ENCODE peak calls at places on chromosomes 5 and 9, in seven cellular contexts. One of them, this sample, is unnamed.

GRCh38 chr9:106860731-106861584 is 2.0 kb upstream of the ZNF462 start:
- DNase-seq in GM23338: peak
- DNase-seq in fibroblast of lung: peak
- DNase-seq in SK-N-SH: peak
- DNase-seq in mammary epithelial cell: peak
- DNase-seq in osteoblast: peak
- DNase-seq in A549: no peak
- DNase-seq in this sample: peak

GRCh38 chr5:149024477-149024876 is 38.4 kb downstream of the SH3TC2 start:
- DNase-seq in A549: no peak
- DNase-seq in GM23338: no peak
- DNase-seq in osteoblast: peak
- DNase-seq in fibroblast of lung: peak
- DNase-seq in SK-N-SH: no peak
- DNase-seq in mammary epithelial cell: no peak
- DNase-seq in this sample: no peak

GRCh38 chr9:2623046-2623865 is 1.7 kb downstream of the VLDLR start:
- DNase-seq in A549: peak
- DNase-seq in mammary epithelial cell: peak
- DNase-seq in osteoblast: no peak
- DNase-seq in GM23338: peak
- DNase-seq in fibroblast of lung: peak
- DNase-seq in SK-N-SH: peak
- DNase-seq in this sample: peak

GRCh38 chr5:156383510-156383909 is 56.5 kb downstream of the SGCD start:
- DNase-seq in osteoblast: peak
- DNase-seq in GM23338: no peak
- DNase-seq in fibroblast of lung: peak
- DNase-seq in mammary epithelial cell: no peak
- DNase-seq in SK-N-SH: no peak
- DNase-seq in A549: no peak
- DNase-seq in this sample: peak

GRCh38 chr5:143898381-143898780 is 86.4 kb downstream of the HMHB1 start:
- DNase-seq in GM23338: no peak
- DNase-seq in fibroblast of lung: no peak
- DNase-seq in SK-N-SH: peak
- DNase-seq in mammary epithelial cell: no peak
- DNase-seq in osteoblast: no peak
- DNase-seq in A549: no peak
- DNase-seq in this sample: no peak

GRCh38 chr9:93159601-93160418 is 24.1 kb upstream of the WNK2 start:
- DNase-seq in GM23338: peak
- DNase-seq in mammary epithelial cell: peak
- DNase-seq in SK-N-SH: peak
- DNase-seq in A549: peak
- DNase-seq in osteoblast: peak
- DNase-seq in fibroblast of lung: peak
- DNase-seq in this sample: peak

GRCh38 chr5:138438724-138439536 is at the start of gene REEP2:
- DNase-seq in mammary epithelial cell: peak
- DNase-seq in GM23338: peak
- DNase-seq in osteoblast: peak
- DNase-seq in fibroblast of lung: peak
- DNase-seq in SK-N-SH: peak
- DNase-seq in A549: peak
- DNase-seq in this sample: peak

GRCh38 chr9:14441976-14442651 is 128.2 kb upstream of the NFIB start:
- DNase-seq in A549: peak
- DNase-seq in mammary epithelial cell: no peak
- DNase-seq in GM23338: peak
- DNase-seq in osteoblast: no peak
- DNase-seq in fibroblast of lung: no peak
- DNase-seq in SK-N-SH: no peak
- DNase-seq in this sample: no peak

DNA sequence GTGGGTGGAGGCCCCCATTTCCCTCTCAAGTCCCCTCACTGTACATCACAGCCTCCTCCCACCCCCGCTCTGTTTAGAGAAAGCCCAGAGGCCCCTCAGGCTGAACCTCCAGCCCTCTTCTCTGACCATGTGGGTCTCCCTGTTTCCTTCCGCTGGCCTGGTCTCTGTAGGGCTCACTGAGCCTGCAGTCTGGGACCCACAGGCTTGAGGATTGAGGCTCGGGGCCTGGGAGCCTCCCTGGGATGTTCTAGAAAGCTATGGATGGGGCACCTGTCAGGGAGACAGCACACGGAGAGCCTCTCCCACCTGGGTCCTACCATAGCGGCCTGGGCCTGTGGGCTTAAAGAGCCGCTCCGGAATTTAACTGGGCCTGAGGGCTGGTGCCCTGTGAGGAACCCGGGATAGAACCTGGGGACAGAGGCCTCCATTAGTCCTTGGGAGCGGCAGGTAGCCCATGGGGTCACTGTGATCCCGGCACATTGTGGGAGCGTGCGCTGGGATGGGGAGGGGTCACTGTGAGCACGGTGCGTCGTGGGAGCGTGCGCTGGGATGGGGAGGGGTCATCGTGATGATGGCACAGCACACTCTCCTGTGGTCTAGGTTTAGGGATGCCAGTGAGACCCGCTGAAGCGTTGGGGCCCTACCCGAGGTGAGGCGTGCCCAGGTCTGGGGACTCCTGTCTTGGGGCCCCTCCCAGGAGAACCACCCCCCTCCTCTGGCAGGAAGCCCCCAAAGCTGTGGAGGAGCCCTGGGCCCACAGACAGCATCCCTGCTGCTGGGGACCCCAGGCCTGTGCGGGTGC is 3.7 kb upstream of the CEP72 start:
- DNase-seq in mammary epithelial cell: no peak
- DNase-seq in osteoblast: peak
- DNase-seq in GM23338: no peak
- DNase-seq in A549: no peak
- DNase-seq in SK-N-SH: no peak
- DNase-seq in fibroblast of lung: no peak
- DNase-seq in this sample: no peak
- H3K27ac ChIP-seq in mammary epithelial cell: no peak
- H3K27ac ChIP-seq in osteoblast: no peak
- H3K27ac ChIP-seq in GM23338: no peak
- H3K27ac ChIP-seq in A549: no peak
- H3K27ac ChIP-seq in SK-N-SH: no peak
- H3K27ac ChIP-seq in fibroblast of lung: no peak
- H3K27ac ChIP-seq in this sample: no peak

GRCh38 chr9:38032266-38032830 is 36.7 kb downstream of the SHB start:
- DNase-seq in SK-N-SH: no peak
- DNase-seq in mammary epithelial cell: no peak
- DNase-seq in osteoblast: no peak
- DNase-seq in A549: no peak
- DNase-seq in fibroblast of lung: no peak
- DNase-seq in GM23338: no peak
- DNase-seq in this sample: no peak
- H3K4me2 ChIP-seq in SK-N-SH: no peak
- H3K4me2 ChIP-seq in mammary epithelial cell: no peak
- H3K4me2 ChIP-seq in osteoblast: no peak
- H3K4me2 ChIP-seq in A549: peak
- H3K4me2 ChIP-seq in fibroblast of lung: no peak
- H3K4me2 ChIP-seq in GM23338: no peak
- H3K4me2 ChIP-seq in this sample: no peak

GRCh38 chr9:104993291-104993963 is 65.5 kb upstream of the ABCA1 start:
- DNase-seq in A549: no peak
- DNase-seq in mammary epithelial cell: no peak
- DNase-seq in fibroblast of lung: peak
- DNase-seq in osteoblast: peak
- DNase-seq in GM23338: peak
- DNase-seq in SK-N-SH: no peak
- DNase-seq in this sample: peak
- H3K27ac ChIP-seq in A549: peak
- H3K27ac ChIP-seq in mammary epithelial cell: no peak
- H3K27ac ChIP-seq in fibroblast of lung: peak
- H3K27ac ChIP-seq in osteoblast: peak
- H3K27ac ChIP-seq in GM23338: peak
- H3K27ac ChIP-seq in SK-N-SH: no peak
- H3K27ac ChIP-seq in this sample: peak

GRCh38 chr5:56356121-56356875 is 123.2 kb upstream of the ANKRD55 start:
- DNase-seq in GM23338: no peak
- DNase-seq in SK-N-SH: no peak
- DNase-seq in mammary epithelial cell: peak
- DNase-seq in fibroblast of lung: no peak
- DNase-seq in A549: no peak
- DNase-seq in osteoblast: no peak
- DNase-seq in this sample: no peak
- H3K4me2 ChIP-seq in GM23338: no peak
- H3K4me2 ChIP-seq in SK-N-SH: no peak
- H3K4me2 ChIP-seq in mammary epithelial cell: no peak
- H3K4me2 ChIP-seq in fibroblast of lung: no peak
- H3K4me2 ChIP-seq in A549: peak
- H3K4me2 ChIP-seq in osteoblast: no peak
- H3K4me2 ChIP-seq in this sample: no peak